ENCODE peak calls at places on chromosomes 12 and 14, in seven cellular contexts. One of them, this sample, is unnamed.

GRCh38 chr14:31428011-31428410 is 7.7 kb upstream of the HEATR5A start:
- DNase-seq in EH: no peak
- DNase-seq in hippocampal formation: no peak
- DNase-seq in astrocyte of the cerebellum: no peak
- DNase-seq in NCI-H2081: no peak
- DNase-seq in HCT116: no peak
- DNase-seq in NCI-H1694 treated with DMSO at 0.1 percent for 48 hours: no peak
- DNase-seq in this sample: no peak

GRCh38 chr12:112031472-112031871 is 18.2 kb downstream of the ERP29 start:
- DNase-seq in EH: no peak
- DNase-seq in astrocyte of the cerebellum: no peak
- DNase-seq in HCT116: no peak
- DNase-seq in NCI-H1694 treated with DMSO at 0.1 percent for 48 hours: no peak
- DNase-seq in NCI-H2081: no peak
- DNase-seq in hippocampal formation: no peak
- DNase-seq in this sample: no peak

GRCh38 chr12:21819236-21819635 is 44.7 kb upstream of the KCNJ8 start:
- DNase-seq in EH: peak
- DNase-seq in hippocampal formation: no peak
- DNase-seq in HCT116: no peak
- DNase-seq in NCI-H2081: no peak
- DNase-seq in NCI-H1694 treated with DMSO at 0.1 percent for 48 hours: no peak
- DNase-seq in astrocyte of the cerebellum: no peak
- DNase-seq in this sample: no peak

GRCh38 chr12:104064031-104064841 is at the start of gene HCFC2:
- DNase-seq in NCI-H2081: peak
- DNase-seq in EH: peak
- DNase-seq in hippocampal formation: peak
- DNase-seq in astrocyte of the cerebellum: no peak
- DNase-seq in HCT116: peak
- DNase-seq in NCI-H1694 treated with DMSO at 0.1 percent for 48 hours: peak
- DNase-seq in this sample: peak

GRCh38 chr12:110581951-110582285 is 1.2 kb downstream of the PPTC7 start:
- DNase-seq in EH: no peak
- DNase-seq in hippocampal formation: no peak
- DNase-seq in NCI-H1694 treated with DMSO at 0.1 percent for 48 hours: no peak
- DNase-seq in HCT116: no peak
- DNase-seq in NCI-H2081: no peak
- DNase-seq in astrocyte of the cerebellum: no peak
- DNase-seq in this sample: no peak

GRCh38 chr12:42744539-42745156 is 155.1 kb upstream of the PRICKLE1 start:
- DNase-seq in NCI-H1694 treated with DMSO at 0.1 percent for 48 hours: no peak
- DNase-seq in NCI-H2081: no peak
- DNase-seq in EH: peak
- DNase-seq in astrocyte of the cerebellum: no peak
- DNase-seq in hippocampal formation: no peak
- DNase-seq in HCT116: no peak
- DNase-seq in this sample: no peak

GRCh38 chr12:59329457-59329856 is 266.4 kb upstream of the SLC16A7 start:
- DNase-seq in NCI-H2081: no peak
- DNase-seq in EH: no peak
- DNase-seq in astrocyte of the cerebellum: no peak
- DNase-seq in NCI-H1694 treated with DMSO at 0.1 percent for 48 hours: no peak
- DNase-seq in hippocampal formation: no peak
- DNase-seq in HCT116: no peak
- DNase-seq in this sample: no peak

GRCh38 chr12:51383281-51383905 is 7.8 kb downstream of the GALNT6 start:
- DNase-seq in HCT116: no peak
- DNase-seq in NCI-H2081: no peak
- DNase-seq in astrocyte of the cerebellum: no peak
- DNase-seq in hippocampal formation: no peak
- DNase-seq in EH: peak
- DNase-seq in NCI-H1694 treated with DMSO at 0.1 percent for 48 hours: no peak
- DNase-seq in this sample: no peak

GRCh38 chr14:105500726-105501101 is 9.7 kb downstream of the TEDC1 start:
- DNase-seq in hippocampal formation: no peak
- DNase-seq in NCI-H1694 treated with DMSO at 0.1 percent for 48 hours: no peak
- DNase-seq in EH: no peak
- DNase-seq in astrocyte of the cerebellum: no peak
- DNase-seq in NCI-H2081: no peak
- DNase-seq in HCT116: no peak
- DNase-seq in this sample: no peak

GRCh38 chr12:76740501-76740900 is 23.4 kb upstream of the ZDHHC17 start:
- DNase-seq in HCT116: no peak
- DNase-seq in astrocyte of the cerebellum: no peak
- DNase-seq in NCI-H2081: no peak
- DNase-seq in EH: no peak
- DNase-seq in NCI-H1694 treated with DMSO at 0.1 percent for 48 hours: no peak
- DNase-seq in hippocampal formation: no peak
- DNase-seq in this sample: no peak

GRCh38 chr12:56020437-56021189 is at the start of gene IKZF4:
- DNase-seq in hippocampal formation: no peak
- DNase-seq in NCI-H2081: no peak
- DNase-seq in HCT116: no peak
- DNase-seq in EH: peak
- DNase-seq in astrocyte of the cerebellum: no peak
- DNase-seq in NCI-H1694 treated with DMSO at 0.1 percent for 48 hours: no peak
- DNase-seq in this sample: no peak

GRCh38 chr12:90262261-90262660 is 553.6 kb upstream of the ATP2B1 start:
- DNase-seq in hippocampal formation: no peak
- DNase-seq in EH: peak
- DNase-seq in HCT116: no peak
- DNase-seq in NCI-H1694 treated with DMSO at 0.1 percent for 48 hours: no peak
- DNase-seq in astrocyte of the cerebellum: no peak
- DNase-seq in NCI-H2081: no peak
- DNase-seq in this sample: no peak

GRCh38 chr12:130953783-130954543 is at the start of gene ADGRD1:
- DNase-seq in HCT116: no peak
- DNase-seq in EH: peak
- DNase-seq in hippocampal formation: peak
- DNase-seq in NCI-H2081: no peak
- DNase-seq in NCI-H1694 treated with DMSO at 0.1 percent for 48 hours: no peak
- DNase-seq in astrocyte of the cerebellum: no peak
- DNase-seq in this sample: no peak

GRCh38 chr12:8045952-8046944 is 13.7 kb downstream of the FOXJ2 start:
- DNase-seq in astrocyte of the cerebellum: peak
- DNase-seq in HCT116: no peak
- DNase-seq in NCI-H2081: peak
- DNase-seq in NCI-H1694 treated with DMSO at 0.1 percent for 48 hours: peak
- DNase-seq in hippocampal formation: peak
- DNase-seq in EH: peak
- DNase-seq in this sample: peak

GRCh38 chr12:26017484-26018211 is 59.2 kb downstream of the RASSF8 start:
- DNase-seq in NCI-H2081: peak
- DNase-seq in NCI-H1694 treated with DMSO at 0.1 percent for 48 hours: no peak
- DNase-seq in hippocampal formation: no peak
- DNase-seq in astrocyte of the cerebellum: no peak
- DNase-seq in EH: peak
- DNase-seq in HCT116: peak
- DNase-seq in this sample: no peak

GRCh38 chr12:3129301-3130052 is 52.3 kb downstream of the TSPAN9 start:
- DNase-seq in HCT116: no peak
- DNase-seq in NCI-H2081: no peak
- DNase-seq in EH: peak
- DNase-seq in hippocampal formation: no peak
- DNase-seq in astrocyte of the cerebellum: peak
- DNase-seq in NCI-H1694 treated with DMSO at 0.1 percent for 48 hours: no peak
- DNase-seq in this sample: no peak

GRCh38 chr12:20514598-20514997 is 146.3 kb downstream of the PDE3A start:
- DNase-seq in hippocampal formation: no peak
- DNase-seq in NCI-H2081: no peak
- DNase-seq in NCI-H1694 treated with DMSO at 0.1 percent for 48 hours: no peak
- DNase-seq in astrocyte of the cerebellum: no peak
- DNase-seq in HCT116: no peak
- DNase-seq in EH: no peak
- DNase-seq in this sample: no peak

GRCh38 chr12:75212072-75212471 is 2.4 kb upstream of the KCNC2 start:
- DNase-seq in NCI-H1694 treated with DMSO at 0.1 percent for 48 hours: no peak
- DNase-seq in EH: no peak
- DNase-seq in NCI-H2081: no peak
- DNase-seq in hippocampal formation: no peak
- DNase-seq in astrocyte of the cerebellum: peak
- DNase-seq in HCT116: no peak
- DNase-seq in this sample: no peak

GRCh38 chr12:82527165-82527780 is 159.4 kb upstream of the TMTC2 start:
- DNase-seq in NCI-H1694 treated with DMSO at 0.1 percent for 48 hours: peak
- DNase-seq in EH: peak
- DNase-seq in astrocyte of the cerebellum: peak
- DNase-seq in HCT116: peak
- DNase-seq in NCI-H2081: peak
- DNase-seq in hippocampal formation: peak
- DNase-seq in this sample: peak

GRCh38 chr14:38243696-38244250 is 12.1 kb downstream of the CLEC14A start:
- DNase-seq in EH: peak
- DNase-seq in HCT116: no peak
- DNase-seq in NCI-H2081: no peak
- DNase-seq in hippocampal formation: no peak
- DNase-seq in NCI-H1694 treated with DMSO at 0.1 percent for 48 hours: no peak
- DNase-seq in astrocyte of the cerebellum: no peak
- DNase-seq in this sample: no peak

GRCh38 chr12:91143241-91143640 is 31.9 kb upstream of the LUM start:
- DNase-seq in NCI-H1694 treated with DMSO at 0.1 percent for 48 hours: no peak
- DNase-seq in NCI-H2081: no peak
- DNase-seq in hippocampal formation: no peak
- DNase-seq in HCT116: no peak
- DNase-seq in astrocyte of the cerebellum: no peak
- DNase-seq in EH: peak
- DNase-seq in this sample: no peak

GRCh38 chr12:65443038-65443437 is 164.6 kb downstream of the MSRB3 start:
- DNase-seq in EH: peak
- DNase-seq in NCI-H1694 treated with DMSO at 0.1 percent for 48 hours: no peak
- DNase-seq in NCI-H2081: no peak
- DNase-seq in astrocyte of the cerebellum: no peak
- DNase-seq in hippocampal formation: no peak
- DNase-seq in HCT116: no peak
- DNase-seq in this sample: no peak

GRCh38 chr14:21036746-21037145 is 2.1 kb upstream of the RNASE13 start:
- DNase-seq in EH: no peak
- DNase-seq in astrocyte of the cerebellum: no peak
- DNase-seq in hippocampal formation: no peak
- DNase-seq in NCI-H2081: no peak
- DNase-seq in NCI-H1694 treated with DMSO at 0.1 percent for 48 hours: no peak
- DNase-seq in HCT116: no peak
- DNase-seq in this sample: no peak

GRCh38 chr14:52735921-52736489 is 6.0 kb downstream of the STYX start:
- DNase-seq in NCI-H2081: no peak
- DNase-seq in hippocampal formation: no peak
- DNase-seq in astrocyte of the cerebellum: no peak
- DNase-seq in HCT116: no peak
- DNase-seq in EH: no peak
- DNase-seq in NCI-H1694 treated with DMSO at 0.1 percent for 48 hours: no peak
- DNase-seq in this sample: no peak

GRCh38 chr12:11228268-11228879 is 41.1 kb downstream of the PRB3 start:
- DNase-seq in hippocampal formation: no peak
- DNase-seq in astrocyte of the cerebellum: peak
- DNase-seq in EH: peak
- DNase-seq in NCI-H1694 treated with DMSO at 0.1 percent for 48 hours: peak
- DNase-seq in HCT116: peak
- DNase-seq in NCI-H2081: peak
- DNase-seq in this sample: peak

GRCh38 chr14:31109257-31109656 is 83.1 kb upstream of the STRN3 start:
- DNase-seq in NCI-H2081: no peak
- DNase-seq in astrocyte of the cerebellum: no peak
- DNase-seq in hippocampal formation: no peak
- DNase-seq in NCI-H1694 treated with DMSO at 0.1 percent for 48 hours: no peak
- DNase-seq in EH: no peak
- DNase-seq in HCT116: no peak
- DNase-seq in this sample: no peak

GRCh38 chr12:130849561-130850417 is 10.7 kb upstream of the STX2 start:
- DNase-seq in NCI-H1694 treated with DMSO at 0.1 percent for 48 hours: no peak
- DNase-seq in HCT116: no peak
- DNase-seq in NCI-H2081: no peak
- DNase-seq in EH: no peak
- DNase-seq in hippocampal formation: no peak
- DNase-seq in astrocyte of the cerebellum: no peak
- DNase-seq in this sample: no peak

GRCh38 chr14:66395300-66395699 is 90.9 kb upstream of the CCDC196 start:
- DNase-seq in NCI-H2081: no peak
- DNase-seq in HCT116: no peak
- DNase-seq in hippocampal formation: no peak
- DNase-seq in NCI-H1694 treated with DMSO at 0.1 percent for 48 hours: peak
- DNase-seq in EH: no peak
- DNase-seq in astrocyte of the cerebellum: no peak
- DNase-seq in this sample: no peak

This sample was measured in NCI-H446.